ENCODE peak calls at places on chromosome 14, in nine cellular contexts. One of them, this sample, is unnamed.
A peak's percentile ranks its signal among the peaks of the same experiment; 100 is the strongest.

GRCh38 chr14:99879401-99880295 is 86.4 kb downstream of the EML1 start:
- DNase-seq in cerebellar cortex: no peak
- DNase-seq in activated T-helper 1 cell treated with anti-CD3 and anti-CD28 coated beads, Interleukin-2, amount 50 U/mL, for 16 hours: no peak
- DNase-seq in fibroblast of the conjunctiva: peak; percentile 65
- DNase-seq in midbrain: no peak
- DNase-seq in stimulated activated CD4-positive, alpha-beta T cell treated with anti-CD3 and anti-CD28 coated beads, Interleukin-2, amount 100 ng/mL, for 48 hours: no peak
- DNase-seq in GOT3: no peak
- DNase-seq in T-helper 17 cell: no peak
- DNase-seq in NCI-H345: no peak
- DNase-seq in this sample: no peak

GRCh38 chr14:55077155-55077554 is 25.7 kb downstream of the MAPK1IP1L start:
- DNase-seq in NCI-H345: no peak
- DNase-seq in fibroblast of the conjunctiva: no peak
- DNase-seq in midbrain: no peak
- DNase-seq in cerebellar cortex: no peak
- DNase-seq in T-helper 17 cell: no peak
- DNase-seq in GOT3: no peak
- DNase-seq in stimulated activated CD4-positive, alpha-beta T cell treated with anti-CD3 and anti-CD28 coated beads, Interleukin-2, amount 100 ng/mL, for 48 hours: no peak
- DNase-seq in activated T-helper 1 cell treated with anti-CD3 and anti-CD28 coated beads, Interleukin-2, amount 50 U/mL, for 16 hours: no peak
- DNase-seq in this sample: no peak

GRCh38 chr14:71300474-71301359 is 393.5 kb downstream of the PCNX1 start:
- DNase-seq in midbrain: no peak
- DNase-seq in GOT3: no peak
- DNase-seq in NCI-H345: no peak
- DNase-seq in cerebellar cortex: no peak
- DNase-seq in stimulated activated CD4-positive, alpha-beta T cell treated with anti-CD3 and anti-CD28 coated beads, Interleukin-2, amount 100 ng/mL, for 48 hours: no peak
- DNase-seq in fibroblast of the conjunctiva: no peak
- DNase-seq in T-helper 17 cell: no peak
- DNase-seq in activated T-helper 1 cell treated with anti-CD3 and anti-CD28 coated beads, Interleukin-2, amount 50 U/mL, for 16 hours: no peak
- DNase-seq in this sample: no peak

GRCh38 chr14:28161040-28161439 is 605.5 kb upstream of the FOXG1 start:
- DNase-seq in T-helper 17 cell: no peak
- DNase-seq in cerebellar cortex: no peak
- DNase-seq in midbrain: no peak
- DNase-seq in fibroblast of the conjunctiva: no peak
- DNase-seq in GOT3: no peak
- DNase-seq in activated T-helper 1 cell treated with anti-CD3 and anti-CD28 coated beads, Interleukin-2, amount 50 U/mL, for 16 hours: no peak
- DNase-seq in stimulated activated CD4-positive, alpha-beta T cell treated with anti-CD3 and anti-CD28 coated beads, Interleukin-2, amount 100 ng/mL, for 48 hours: no peak
- DNase-seq in NCI-H345: no peak
- DNase-seq in this sample: no peak

GRCh38 chr14:102097441-102098135 is 10.7 kb upstream of the HSP90AA1 start:
- DNase-seq in midbrain: no peak
- DNase-seq in stimulated activated CD4-positive, alpha-beta T cell treated with anti-CD3 and anti-CD28 coated beads, Interleukin-2, amount 100 ng/mL, for 48 hours: no peak
- DNase-seq in NCI-H345: no peak
- DNase-seq in T-helper 17 cell: no peak
- DNase-seq in cerebellar cortex: no peak
- DNase-seq in GOT3: no peak
- DNase-seq in fibroblast of the conjunctiva: no peak
- DNase-seq in activated T-helper 1 cell treated with anti-CD3 and anti-CD28 coated beads, Interleukin-2, amount 50 U/mL, for 16 hours: no peak
- DNase-seq in this sample: no peak

GRCh38 chr14:73824116-73824515 is 27.5 kb upstream of the PTGR2 start:
- DNase-seq in cerebellar cortex: no peak
- DNase-seq in fibroblast of the conjunctiva: no peak
- DNase-seq in NCI-H345: no peak
- DNase-seq in activated T-helper 1 cell treated with anti-CD3 and anti-CD28 coated beads, Interleukin-2, amount 50 U/mL, for 16 hours: no peak
- DNase-seq in T-helper 17 cell: no peak
- DNase-seq in midbrain: no peak
- DNase-seq in GOT3: no peak
- DNase-seq in stimulated activated CD4-positive, alpha-beta T cell treated with anti-CD3 and anti-CD28 coated beads, Interleukin-2, amount 100 ng/mL, for 48 hours: no peak
- DNase-seq in this sample: no peak

GRCh38 chr14:53190938-53191337 is 37.8 kb upstream of the DDHD1 start:
- DNase-seq in NCI-H345: no peak
- DNase-seq in GOT3: no peak
- DNase-seq in activated T-helper 1 cell treated with anti-CD3 and anti-CD28 coated beads, Interleukin-2, amount 50 U/mL, for 16 hours: no peak
- DNase-seq in stimulated activated CD4-positive, alpha-beta T cell treated with anti-CD3 and anti-CD28 coated beads, Interleukin-2, amount 100 ng/mL, for 48 hours: peak; percentile 51
- DNase-seq in midbrain: no peak
- DNase-seq in fibroblast of the conjunctiva: no peak
- DNase-seq in cerebellar cortex: no peak
- DNase-seq in T-helper 17 cell: no peak
- DNase-seq in this sample: no peak

GRCh38 chr14:22820731-22821130 is 5.5 kb upstream of the SLC7A7 start:
- DNase-seq in fibroblast of the conjunctiva: no peak
- DNase-seq in midbrain: no peak
- DNase-seq in GOT3: no peak
- DNase-seq in NCI-H345: peak; percentile 35
- DNase-seq in stimulated activated CD4-positive, alpha-beta T cell treated with anti-CD3 and anti-CD28 coated beads, Interleukin-2, amount 100 ng/mL, for 48 hours: no peak
- DNase-seq in activated T-helper 1 cell treated with anti-CD3 and anti-CD28 coated beads, Interleukin-2, amount 50 U/mL, for 16 hours: no peak
- DNase-seq in T-helper 17 cell: no peak
- DNase-seq in cerebellar cortex: no peak
- DNase-seq in this sample: no peak

GRCh38 chr14:74620923-74621322 is 8.9 kb upstream of the LTBP2 start:
- DNase-seq in activated T-helper 1 cell treated with anti-CD3 and anti-CD28 coated beads, Interleukin-2, amount 50 U/mL, for 16 hours: no peak
- DNase-seq in NCI-H345: no peak
- DNase-seq in midbrain: no peak
- DNase-seq in stimulated activated CD4-positive, alpha-beta T cell treated with anti-CD3 and anti-CD28 coated beads, Interleukin-2, amount 100 ng/mL, for 48 hours: no peak
- DNase-seq in T-helper 17 cell: no peak
- DNase-seq in fibroblast of the conjunctiva: no peak
- DNase-seq in GOT3: no peak
- DNase-seq in cerebellar cortex: no peak
- DNase-seq in this sample: no peak

GRCh38 chr14:31696378-31696777 is 135.2 kb downstream of the NUBPL start:
- DNase-seq in NCI-H345: no peak
- DNase-seq in T-helper 17 cell: no peak
- DNase-seq in midbrain: no peak
- DNase-seq in cerebellar cortex: no peak
- DNase-seq in activated T-helper 1 cell treated with anti-CD3 and anti-CD28 coated beads, Interleukin-2, amount 50 U/mL, for 16 hours: no peak
- DNase-seq in GOT3: no peak
- DNase-seq in stimulated activated CD4-positive, alpha-beta T cell treated with anti-CD3 and anti-CD28 coated beads, Interleukin-2, amount 100 ng/mL, for 48 hours: no peak
- DNase-seq in fibroblast of the conjunctiva: no peak
- DNase-seq in this sample: no peak